ENCODE peak calls at places on chromosomes 7 and 10, in four cellular contexts. One of them, this sample, is unnamed.
A peak's percentile ranks its signal among the peaks of the same experiment; 100 is the strongest.

GRCh38 chr7:20229652-20230500 is 12.7 kb upstream of the MACC1 start:
- DNase-seq in HepG2: no peak
- DNase-seq in upper lobe of left lung: no peak
- DNase-seq in breast epithelium: no peak
- DNase-seq in this sample: no peak

GRCh38 chr10:27558612-27559020 is 54.5 kb downstream of the RAB18 start:
- DNase-seq in breast epithelium: no peak
- DNase-seq in HepG2: peak; percentile 68
- DNase-seq in upper lobe of left lung: no peak
- DNase-seq in this sample: no peak

GRCh38 chr7:127035203-127035849 is 217.4 kb downstream of the GRM8 start:
- DNase-seq in HepG2: no peak
- DNase-seq in upper lobe of left lung: no peak
- DNase-seq in breast epithelium: no peak
- DNase-seq in this sample: no peak

GRCh38 chr10:127908106-127908957 is 1.4 kb downstream of the PTPRE start:
- DNase-seq in upper lobe of left lung: no peak
- DNase-seq in breast epithelium: no peak
- DNase-seq in HepG2: peak; percentile 23
- DNase-seq in this sample: no peak

GRCh38 chr7:80294321-80294720 is 159.7 kb downstream of the GNAI1 start:
- DNase-seq in upper lobe of left lung: no peak
- DNase-seq in HepG2: no peak
- DNase-seq in breast epithelium: no peak
- DNase-seq in this sample: no peak

GRCh38 chr10:8279598-8279997 is 225.1 kb downstream of the GATA3 start:
- DNase-seq in HepG2: peak; percentile 5
- DNase-seq in upper lobe of left lung: no peak
- DNase-seq in breast epithelium: no peak
- DNase-seq in this sample: no peak

GRCh38 chr7:76069238-76069638 is 21.3 kb downstream of the MDH2 start:
- DNase-seq in upper lobe of left lung: peak; percentile 22
- DNase-seq in breast epithelium: peak; percentile 79
- DNase-seq in HepG2: no peak
- DNase-seq in this sample: no peak

GRCh38 chr7:55557666-55558188 is 14.6 kb downstream of the VOPP1 start:
- DNase-seq in HepG2: no peak
- DNase-seq in upper lobe of left lung: no peak
- DNase-seq in breast epithelium: no peak
- DNase-seq in this sample: peak; percentile 74

GRCh38 chr7:44615149-44615611 is 8.8 kb downstream of the OGDH start:
- DNase-seq in upper lobe of left lung: no peak
- DNase-seq in breast epithelium: no peak
- DNase-seq in HepG2: peak; percentile 13
- DNase-seq in this sample: peak; percentile 84

GRCh38 chr7:106858618-106859532 is 6.2 kb upstream of the PIK3CG start:
- DNase-seq in upper lobe of left lung: no peak
- DNase-seq in HepG2: no peak
- DNase-seq in breast epithelium: no peak
- DNase-seq in this sample: peak; percentile 51

GRCh38 chr10:98917828-98918227 is 317.8 kb downstream of the HPSE2 start:
- DNase-seq in breast epithelium: no peak
- DNase-seq in HepG2: no peak
- DNase-seq in upper lobe of left lung: no peak
- DNase-seq in this sample: no peak

GRCh38 chr10:96360766-96361165 is 2.0 kb upstream of the OPALIN start:
- DNase-seq in breast epithelium: no peak
- DNase-seq in HepG2: no peak
- DNase-seq in upper lobe of left lung: no peak
- DNase-seq in this sample: no peak

GRCh38 chr10:80444646-80445319 is 9.3 kb upstream of the TSPAN14 start:
- DNase-seq in HepG2: peak; percentile 58
- DNase-seq in upper lobe of left lung: no peak
- DNase-seq in breast epithelium: no peak
- DNase-seq in this sample: peak; percentile 70

GRCh38 chr7:115340828-115341227 is 418.9 kb downstream of the MDFIC start:
- DNase-seq in upper lobe of left lung: no peak
- DNase-seq in HepG2: no peak
- DNase-seq in breast epithelium: no peak
- DNase-seq in this sample: no peak

GRCh38 chr7:33432825-33433224 is 303.5 kb downstream of the BBS9 start:
- DNase-seq in breast epithelium: no peak
- DNase-seq in upper lobe of left lung: no peak
- DNase-seq in HepG2: no peak
- DNase-seq in this sample: no peak

GRCh38 chr7:27199820-27200760 is at the start of gene HOXA13:
- DNase-seq in breast epithelium: no peak
- DNase-seq in HepG2: no peak
- DNase-seq in upper lobe of left lung: peak; percentile 84
- DNase-seq in this sample: no peak

GRCh38 chr7:151859111-151859947 is 17.6 kb downstream of the PRKAG2 start:
- DNase-seq in upper lobe of left lung: no peak
- DNase-seq in breast epithelium: no peak
- DNase-seq in HepG2: no peak
- DNase-seq in this sample: no peak

GRCh38 chr7:45627691-45628456 is 53.7 kb downstream of the ADCY1 start:
- DNase-seq in breast epithelium: no peak
- DNase-seq in HepG2: no peak
- DNase-seq in upper lobe of left lung: no peak
- DNase-seq in this sample: no peak

GRCh38 chr7:151244156-151244870 is 4.2 kb downstream of the SMARCD3 start:
- DNase-seq in breast epithelium: no peak
- DNase-seq in HepG2: no peak
- DNase-seq in upper lobe of left lung: no peak
- DNase-seq in this sample: peak; percentile 61

GRCh38 chr7:44149571-44150465 is 8.7 kb upstream of the MYL7 start:
- DNase-seq in breast epithelium: no peak
- DNase-seq in upper lobe of left lung: no peak
- DNase-seq in HepG2: no peak
- DNase-seq in this sample: peak; percentile 39

GRCh38 chr10:103842605-103843004 is 12.8 kb downstream of the SH3PXD2A start:
- DNase-seq in upper lobe of left lung: no peak
- DNase-seq in breast epithelium: no peak
- DNase-seq in HepG2: peak; percentile 64
- DNase-seq in this sample: no peak
- H3K4me1 ChIP-seq in upper lobe of left lung: peaks cover 43% of the 10 kb centered on the region
- H3K4me1 ChIP-seq in breast epithelium: peaks cover 13% of the 10 kb centered on the region
- H3K4me1 ChIP-seq in HepG2: peaks cover 91% of the 10 kb centered on the region
- H3K4me1 ChIP-seq in this sample: peaks cover 5% of the 10 kb centered on the region

DNA sequence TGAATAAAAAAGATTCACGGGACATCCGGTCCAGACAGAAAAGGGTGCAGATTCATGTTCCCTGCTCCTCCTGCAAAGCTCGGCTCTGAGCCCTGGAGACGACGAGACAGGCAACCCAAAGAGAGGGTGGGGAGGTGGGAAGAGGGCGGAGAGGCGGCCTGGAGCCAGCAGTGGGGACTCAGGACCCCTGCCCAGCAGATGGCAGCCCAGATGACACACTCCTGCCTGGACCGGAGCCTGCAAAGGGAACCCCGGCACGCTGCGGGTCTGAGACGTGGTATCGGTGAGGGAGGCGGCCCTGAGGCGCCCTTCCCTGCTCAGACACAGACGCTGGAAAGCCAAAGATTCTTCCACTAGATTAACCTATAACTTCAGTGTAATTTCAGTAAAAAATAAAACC is 250.8 kb downstream of the ELFN1 start:
- DNase-seq in upper lobe of left lung: peak; percentile 50
- DNase-seq in breast epithelium: no peak
- DNase-seq in HepG2: no peak
- DNase-seq in this sample: no peak
- H3K27ac ChIP-seq in upper lobe of left lung: no peak overlapping the region
- H3K27ac ChIP-seq in breast epithelium: no peak overlapping the region
- H3K27ac ChIP-seq in HepG2: no peak overlapping the region
- H3K27ac ChIP-seq in this sample: no peak overlapping the region

DNA sequence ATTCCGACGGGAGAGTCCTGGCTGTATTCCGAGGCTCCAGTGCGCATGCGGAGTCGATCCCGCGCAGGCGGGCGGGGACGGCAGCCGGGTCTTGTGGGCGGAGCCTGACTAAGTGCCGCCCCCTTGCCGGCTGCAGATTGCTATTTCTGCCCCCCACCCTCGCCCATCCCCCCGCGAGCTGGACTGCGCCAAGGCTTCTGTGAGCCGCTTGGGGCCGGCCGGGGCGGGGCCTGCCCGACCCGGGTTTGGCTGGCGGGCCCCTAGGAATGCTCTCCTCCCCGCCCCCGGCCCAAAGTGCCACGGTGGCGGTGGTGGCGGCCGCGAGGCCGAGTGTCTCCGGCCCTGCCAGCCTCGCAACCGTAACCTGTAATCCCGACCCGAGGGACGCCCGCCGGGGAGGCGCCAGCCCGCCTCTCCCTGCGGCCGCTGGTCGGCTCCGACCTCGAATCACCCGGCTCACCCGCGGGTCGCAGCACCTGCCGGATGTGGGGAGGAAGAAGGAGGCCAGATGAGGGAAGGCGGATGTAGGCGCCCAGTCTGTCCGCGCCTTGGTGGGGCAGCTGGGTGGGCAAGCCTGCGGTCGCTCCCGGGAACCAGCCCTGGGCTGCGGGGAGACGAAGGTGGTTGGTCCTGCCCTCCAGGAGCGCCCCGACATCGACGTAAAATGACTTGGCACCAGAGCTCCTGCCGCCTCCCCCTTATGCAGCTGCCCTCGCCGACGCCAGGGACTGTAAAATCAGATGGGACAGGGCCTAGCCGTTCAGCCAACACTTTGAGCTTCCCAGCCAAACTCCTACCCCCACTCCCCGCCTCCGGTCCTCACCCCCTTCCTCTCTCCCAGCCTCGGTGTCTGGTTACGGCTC is 607 bp upstream of the KAZALD1 start:
- DNase-seq in breast epithelium: peak; percentile 88
- DNase-seq in HepG2: peak; percentile 90
- DNase-seq in upper lobe of left lung: peak; percentile 97
- DNase-seq in this sample: peak; percentile 97
- TF ChIP-seq POLR2A in breast epithelium: no peak
- TF ChIP-seq POLR2A in HepG2: peak; percentile 89
- TF ChIP-seq POLR2A in upper lobe of left lung: no peak
- TF ChIP-seq POLR2A in this sample: peak; percentile 78

GRCh38 chr10:119448579-119449209 is 93.8 kb downstream of the RGS10 start:
- DNase-seq in HepG2: no peak
- DNase-seq in upper lobe of left lung: no peak
- DNase-seq in breast epithelium: no peak
- DNase-seq in this sample: no peak

GRCh38 chr10:119447823-119448546 is 94.5 kb downstream of the RGS10 start:
- DNase-seq in HepG2: no peak
- DNase-seq in breast epithelium: no peak
- DNase-seq in upper lobe of left lung: no peak
- DNase-seq in this sample: no peak

GRCh38 chr10:119445935-119446317 is 96.6 kb downstream of the RGS10 start:
- DNase-seq in HepG2: no peak
- DNase-seq in upper lobe of left lung: no peak
- DNase-seq in breast epithelium: no peak
- DNase-seq in this sample: no peak

GRCh38 chr10:119446441-119447277 is 95.9 kb downstream of the RGS10 start:
- DNase-seq in breast epithelium: no peak
- DNase-seq in upper lobe of left lung: peak; percentile 53
- DNase-seq in HepG2: no peak
- DNase-seq in this sample: no peak

GRCh38 chr10:119447421-119447820 is 95.1 kb downstream of the RGS10 start:
- DNase-seq in upper lobe of left lung: peak; percentile 43
- DNase-seq in breast epithelium: no peak
- DNase-seq in HepG2: no peak
- DNase-seq in this sample: no peak
- H3K4me1 ChIP-seq in upper lobe of left lung: peaks cover 6% of the 10 kb centered on the region
- H3K4me1 ChIP-seq in breast epithelium: no peaks in the 10 kb centered on the region
- H3K4me1 ChIP-seq in HepG2: peaks cover 8% of the 10 kb centered on the region
- H3K4me1 ChIP-seq in this sample: no peaks in the 10 kb centered on the region

GRCh38 chr7:1044189-1045037 is at the start of gene GPR146:
- DNase-seq in upper lobe of left lung: peak; percentile 100
- DNase-seq in HepG2: peak; percentile 94
- DNase-seq in breast epithelium: peak; percentile 98
- DNase-seq in this sample: peak; percentile 97

GRCh38 chr7:1045727-1046063 is 1.3 kb downstream of the GPR146 start:
- DNase-seq in breast epithelium: no peak
- DNase-seq in HepG2: no peak
- DNase-seq in upper lobe of left lung: no peak
- DNase-seq in this sample: no peak

GRCh38 chr7:1045038-1045726 is 836 bp downstream of the GPR146 start:
- DNase-seq in breast epithelium: no peak
- DNase-seq in upper lobe of left lung: no peak
- DNase-seq in HepG2: peak; percentile 53
- DNase-seq in this sample: no peak

GRCh38 chr7:1049006-1049741 is 4.8 kb downstream of the GPR146 start:
- DNase-seq in breast epithelium: no peak
- DNase-seq in upper lobe of left lung: peak; percentile 67
- DNase-seq in HepG2: no peak
- DNase-seq in this sample: no peak

GRCh38 chr7:1046722-1047679 is 2.7 kb downstream of the GPR146 start:
- DNase-seq in HepG2: no peak
- DNase-seq in upper lobe of left lung: no peak
- DNase-seq in breast epithelium: no peak
- DNase-seq in this sample: no peak
- H3K27ac ChIP-seq in HepG2: no peak overlapping the region
- H3K27ac ChIP-seq in upper lobe of left lung: peak overlapping the region; percentile 37
- H3K27ac ChIP-seq in breast epithelium: peak overlapping the region; percentile 41
- H3K27ac ChIP-seq in this sample: no peak overlapping the region

DNA sequence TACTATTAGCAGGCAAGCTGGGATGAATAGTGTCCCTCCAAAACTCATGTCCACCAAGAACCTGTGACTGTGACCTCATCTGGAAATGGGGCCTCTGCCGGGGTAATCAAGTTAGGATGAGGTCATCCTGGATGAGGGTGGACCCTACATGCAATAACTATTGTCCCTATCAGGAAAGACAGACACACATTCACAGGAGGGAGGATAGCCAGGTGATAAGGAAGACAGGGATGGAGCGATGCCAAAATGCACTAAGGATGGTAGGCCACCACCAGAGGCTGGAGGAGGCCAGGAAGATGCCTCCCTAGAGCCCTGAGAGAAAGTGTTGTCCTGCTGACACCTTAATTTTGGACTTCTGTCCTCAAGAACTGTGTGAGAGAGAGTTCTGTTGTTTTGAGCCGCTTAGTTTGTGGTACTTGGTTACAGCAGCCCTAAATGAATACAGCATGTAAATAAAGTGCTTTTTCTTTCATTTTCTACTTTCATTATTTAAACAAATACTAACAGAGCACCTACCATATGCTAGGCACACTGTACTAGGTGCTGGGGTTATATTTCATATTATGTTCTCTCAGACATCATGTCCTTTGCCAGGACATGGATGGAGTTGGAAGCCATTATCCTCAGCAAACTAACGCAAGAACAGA is 111.9 kb downstream of the USP6NL start:
- DNase-seq in upper lobe of left lung: no peak
- DNase-seq in breast epithelium: no peak
- DNase-seq in HepG2: no peak
- DNase-seq in this sample: no peak
- TF ChIP-seq POLR2A in upper lobe of left lung: no peak
- TF ChIP-seq POLR2A in breast epithelium: no peak
- TF ChIP-seq POLR2A in HepG2: no peak
- TF ChIP-seq POLR2A in this sample: no peak